ENCODE peak calls at places on chromosomes 13 and 19, in four cellular contexts. One of them, this sample, is unnamed.

GRCh38 chr19:55373993-55374757 is 2.5 kb upstream of the TMEM190 start:
- DNase-seq in dorsolateral prefrontal cortex: no peak
- DNase-seq in right atrium auricular region: no peak
- DNase-seq in endothelial cell: no peak
- DNase-seq in this sample: no peak

GRCh38 chr19:11944656-11945055 is 19.7 kb downstream of the ZNF700 start:
- DNase-seq in dorsolateral prefrontal cortex: no peak
- DNase-seq in right atrium auricular region: no peak
- DNase-seq in endothelial cell: no peak
- DNase-seq in this sample: no peak

GRCh38 chr13:23628250-23628649 is 58.0 kb downstream of the TNFRSF19 start:
- DNase-seq in dorsolateral prefrontal cortex: no peak
- DNase-seq in right atrium auricular region: no peak
- DNase-seq in endothelial cell: no peak
- DNase-seq in this sample: no peak

GRCh38 chr19:8877854-8878705 is 45.9 kb downstream of the MBD3L1 start:
- DNase-seq in dorsolateral prefrontal cortex: no peak
- DNase-seq in right atrium auricular region: no peak
- DNase-seq in endothelial cell: no peak
- DNase-seq in this sample: no peak

GRCh38 chr19:10334340-10335148 is 1.2 kb upstream of the RAVER1 start:
- DNase-seq in dorsolateral prefrontal cortex: peak; percentile 60
- DNase-seq in right atrium auricular region: peak; percentile 97
- DNase-seq in endothelial cell: peak; percentile 97
- DNase-seq in this sample: peak; percentile 67

GRCh38 chr13:112260108-112261055 is 115.8 kb upstream of the SPACA7 start:
- DNase-seq in dorsolateral prefrontal cortex: no peak
- DNase-seq in right atrium auricular region: peak; percentile 42
- DNase-seq in endothelial cell: no peak
- DNase-seq in this sample: no peak

GRCh38 chr13:29111446-29111845 is 291.3 kb downstream of the MTUS2 start:
- DNase-seq in dorsolateral prefrontal cortex: no peak
- DNase-seq in right atrium auricular region: no peak
- DNase-seq in endothelial cell: no peak
- DNase-seq in this sample: no peak

GRCh38 chr13:69108486-69108885 is 999.1 kb upstream of the ATXN8OS start:
- DNase-seq in dorsolateral prefrontal cortex: no peak
- DNase-seq in right atrium auricular region: no peak
- DNase-seq in endothelial cell: no peak
- DNase-seq in this sample: no peak

GRCh38 chr13:40181203-40181845 is 485.1 kb downstream of the FOXO1 start:
- DNase-seq in dorsolateral prefrontal cortex: no peak
- DNase-seq in right atrium auricular region: no peak
- DNase-seq in endothelial cell: no peak
- DNase-seq in this sample: no peak

GRCh38 chr13:50512602-50513527 is 330.6 kb downstream of the DLEU7 start:
- DNase-seq in dorsolateral prefrontal cortex: peak; percentile 66
- DNase-seq in right atrium auricular region: peak; percentile 79
- DNase-seq in endothelial cell: no peak
- DNase-seq in this sample: no peak

GRCh38 chr19:35165200-35166058 is 10.9 kb downstream of the FXYD5 start:
- DNase-seq in dorsolateral prefrontal cortex: no peak
- DNase-seq in right atrium auricular region: no peak
- DNase-seq in endothelial cell: no peak
- DNase-seq in this sample: no peak

GRCh38 chr13:39603424-39603947 is 493 bp upstream of the LHFPL6 start:
- DNase-seq in dorsolateral prefrontal cortex: no peak
- DNase-seq in right atrium auricular region: no peak
- DNase-seq in endothelial cell: peak; percentile 20
- DNase-seq in this sample: no peak

GRCh38 chr13:113305208-113305607 is 8.2 kb downstream of the LAMP1 start:
- DNase-seq in dorsolateral prefrontal cortex: no peak
- DNase-seq in right atrium auricular region: no peak
- DNase-seq in endothelial cell: no peak
- DNase-seq in this sample: no peak

DNA sequence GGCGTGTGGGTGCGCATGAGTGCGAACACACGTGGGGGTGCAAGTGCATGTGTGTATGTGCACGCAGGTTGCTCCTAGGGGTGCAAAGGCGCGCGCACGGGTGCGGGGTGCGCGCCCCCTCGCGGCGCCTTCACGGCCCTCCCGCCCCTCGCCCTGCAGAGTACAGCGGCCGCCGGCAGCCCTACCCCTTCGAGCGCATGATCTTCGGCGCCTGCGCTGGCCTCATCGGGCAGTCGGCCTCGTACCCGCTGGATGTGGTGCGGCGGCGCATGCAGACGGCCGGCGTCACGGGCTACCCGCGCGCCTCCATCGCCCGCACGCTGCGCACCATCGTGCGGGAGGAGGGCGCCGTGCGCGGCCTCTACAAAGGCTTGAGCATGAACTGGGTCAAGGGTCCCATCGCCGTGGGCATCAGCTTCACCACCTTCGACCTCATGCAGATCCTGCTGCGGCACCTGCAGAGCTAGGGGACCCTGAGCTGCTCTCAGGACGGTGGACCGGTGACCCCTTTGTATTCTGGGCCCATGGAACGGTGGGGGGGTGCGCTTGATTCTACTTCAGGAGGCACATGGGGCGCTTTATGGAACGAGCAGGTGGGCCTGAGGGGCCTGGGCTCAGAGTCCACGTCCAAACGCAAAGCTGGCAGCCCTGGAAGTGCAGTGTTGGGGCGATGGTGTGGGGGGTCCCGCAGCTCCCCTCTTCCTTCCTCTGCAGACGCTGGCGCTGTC is 27.7 kb downstream of the TMEM161A start:
- DNase-seq in dorsolateral prefrontal cortex: no peak
- DNase-seq in right atrium auricular region: no peak
- DNase-seq in endothelial cell: peak; percentile 19
- DNase-seq in this sample: no peak
- TF ChIP-seq CTCF in dorsolateral prefrontal cortex: no peak
- TF ChIP-seq CTCF in right atrium auricular region: peak; percentile 59
- TF ChIP-seq CTCF in endothelial cell: no peak
- TF ChIP-seq CTCF in this sample: no peak

GRCh38 chr19:15288146-15288963 is 44.0 kb downstream of the BRD4 start:
- DNase-seq in dorsolateral prefrontal cortex: peak; percentile 87
- DNase-seq in right atrium auricular region: no peak
- DNase-seq in endothelial cell: no peak
- DNase-seq in this sample: no peak
- TF ChIP-seq CTCF in dorsolateral prefrontal cortex: peak; percentile 18
- TF ChIP-seq CTCF in right atrium auricular region: no peak
- TF ChIP-seq CTCF in endothelial cell: no peak
- TF ChIP-seq CTCF in this sample: no peak

GRCh38 chr19:21362291-21362690 is 3.5 kb downstream of the ZNF738 start:
- DNase-seq in dorsolateral prefrontal cortex: no peak
- DNase-seq in right atrium auricular region: no peak
- DNase-seq in endothelial cell: no peak
- DNase-seq in this sample: no peak

GRCh38 chr19:21358768-21359451 is at the start of gene ZNF738:
- DNase-seq in dorsolateral prefrontal cortex: peak; percentile 96
- DNase-seq in right atrium auricular region: peak; percentile 97
- DNase-seq in endothelial cell: peak; percentile 86
- DNase-seq in this sample: peak; percentile 86
- TF ChIP-seq CTCF in dorsolateral prefrontal cortex: peak; percentile 13
- TF ChIP-seq CTCF in right atrium auricular region: no peak
- TF ChIP-seq CTCF in endothelial cell: no peak
- TF ChIP-seq CTCF in this sample: no peak

DNA sequence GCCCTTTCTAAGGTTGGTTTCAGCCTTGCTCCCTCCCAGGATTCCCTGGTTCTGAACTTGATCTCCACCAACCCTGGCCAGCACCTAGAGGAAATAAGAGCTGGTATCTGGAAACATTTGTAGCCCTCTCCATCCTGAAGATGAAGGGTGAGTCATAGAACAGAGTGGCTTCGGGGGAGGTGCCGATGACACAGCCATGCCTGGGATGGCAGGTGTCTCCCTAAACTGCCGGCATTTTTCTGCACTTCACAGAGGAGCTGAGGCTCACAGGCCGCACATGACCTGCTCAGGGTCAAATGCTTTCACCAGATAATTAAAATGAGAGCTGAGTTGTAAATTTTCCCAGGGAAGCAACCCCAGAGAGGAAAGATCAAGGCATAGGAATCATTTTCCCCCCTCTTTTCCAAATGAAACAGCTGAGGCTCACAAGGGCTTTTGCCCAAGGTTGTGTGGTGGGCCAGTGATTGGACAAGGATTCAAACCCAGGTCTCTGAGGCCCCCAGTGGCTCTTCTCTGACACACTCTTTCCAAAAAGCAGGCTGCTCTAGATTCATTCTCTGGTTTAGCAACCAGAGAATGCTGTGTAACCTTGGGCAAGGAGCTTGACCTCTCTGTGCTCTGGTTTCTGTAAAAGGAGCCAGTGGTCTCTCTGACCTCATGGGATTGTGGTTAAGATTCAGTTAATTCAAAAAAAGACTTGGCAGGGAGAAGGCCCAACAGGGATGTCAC is 1.2 kb upstream of the SLC25A42 start:
- DNase-seq in dorsolateral prefrontal cortex: no peak
- DNase-seq in right atrium auricular region: no peak
- DNase-seq in endothelial cell: no peak
- DNase-seq in this sample: no peak
- TF ChIP-seq CTCF in dorsolateral prefrontal cortex: no peak
- TF ChIP-seq CTCF in right atrium auricular region: no peak
- TF ChIP-seq CTCF in endothelial cell: no peak
- TF ChIP-seq CTCF in this sample: no peak

GRCh38 chr19:44705502-44706010 is 6.6 kb downstream of the CEACAM16 start:
- DNase-seq in dorsolateral prefrontal cortex: no peak
- DNase-seq in right atrium auricular region: no peak
- DNase-seq in endothelial cell: no peak
- DNase-seq in this sample: no peak

GRCh38 chr19:44708940-44709339 is 10.0 kb downstream of the CEACAM16 start:
- DNase-seq in dorsolateral prefrontal cortex: no peak
- DNase-seq in right atrium auricular region: no peak
- DNase-seq in endothelial cell: no peak
- DNase-seq in this sample: no peak

GRCh38 chr19:44704982-44705381 is 6.0 kb downstream of the CEACAM16 start:
- DNase-seq in dorsolateral prefrontal cortex: no peak
- DNase-seq in right atrium auricular region: no peak
- DNase-seq in endothelial cell: no peak
- DNase-seq in this sample: no peak

GRCh38 chr19:44707794-44708193 is 8.8 kb downstream of the CEACAM16 start:
- DNase-seq in dorsolateral prefrontal cortex: no peak
- DNase-seq in right atrium auricular region: no peak
- DNase-seq in endothelial cell: no peak
- DNase-seq in this sample: no peak

DNA sequence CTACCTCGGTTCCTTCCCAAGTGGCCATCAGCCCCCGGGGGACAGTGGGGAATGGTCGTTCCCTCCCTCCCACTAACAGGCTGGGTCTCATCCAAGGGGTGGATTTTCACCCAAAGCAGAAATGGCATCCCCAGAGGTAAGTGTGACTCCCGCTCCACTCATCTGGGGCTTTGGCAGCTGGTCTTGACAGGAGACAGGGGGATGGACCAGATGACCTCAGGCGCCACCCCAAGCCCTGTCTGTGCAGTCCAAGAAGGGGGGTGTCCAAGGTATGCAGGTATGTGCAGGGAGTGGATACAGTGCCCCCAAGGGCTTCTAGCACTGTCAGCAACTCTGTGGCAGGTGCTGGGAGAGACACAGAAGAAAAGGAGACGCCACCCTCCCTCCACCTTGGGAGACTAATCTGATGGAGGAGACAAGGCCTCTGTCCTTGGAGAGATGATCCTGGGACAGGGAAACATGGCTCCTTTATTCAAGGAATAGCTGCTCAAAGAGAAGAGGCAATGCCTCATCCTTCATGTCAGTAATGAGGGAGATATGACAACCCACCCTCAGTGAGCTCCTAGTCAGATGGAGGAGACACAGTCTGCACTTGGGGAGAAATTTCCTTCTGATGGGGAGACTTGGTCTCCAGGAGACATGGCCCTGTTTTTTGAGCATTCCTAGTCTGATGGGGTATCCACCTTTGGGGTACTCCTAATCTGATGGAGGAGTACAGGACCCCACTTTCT is 7.7 kb downstream of the CEACAM16 start:
- DNase-seq in dorsolateral prefrontal cortex: no peak
- DNase-seq in right atrium auricular region: no peak
- DNase-seq in endothelial cell: no peak
- DNase-seq in this sample: no peak
- TF ChIP-seq CTCF in dorsolateral prefrontal cortex: no peak
- TF ChIP-seq CTCF in right atrium auricular region: no peak
- TF ChIP-seq CTCF in endothelial cell: no peak
- TF ChIP-seq CTCF in this sample: no peak

DNA sequence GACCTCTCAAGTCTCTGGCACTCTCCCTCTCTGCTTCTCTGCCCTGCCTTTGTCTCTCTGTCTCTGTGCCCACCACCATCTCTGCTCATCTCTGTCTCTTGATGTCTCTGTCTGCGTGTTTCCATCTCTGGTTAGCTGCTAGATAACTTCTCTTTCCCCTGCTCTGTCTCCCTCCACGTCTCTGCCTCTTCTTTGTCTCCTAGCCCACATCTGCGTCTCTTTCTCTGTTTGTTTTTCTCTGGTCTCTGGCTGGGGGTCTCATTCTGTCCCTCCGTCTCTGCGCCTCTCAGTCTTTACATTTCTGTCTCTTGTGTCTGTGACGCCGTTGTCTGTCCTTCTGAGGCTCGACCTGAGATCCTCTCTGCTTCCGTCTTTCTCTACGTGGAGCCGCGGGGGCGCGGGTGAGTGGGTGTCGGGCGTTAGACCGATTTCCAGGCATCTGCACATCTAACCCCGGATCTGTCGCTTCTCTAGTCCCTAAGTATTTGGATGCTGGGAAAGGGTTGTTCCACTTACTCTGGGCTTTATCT is 386 bp downstream of the GIPR start:
- DNase-seq in dorsolateral prefrontal cortex: no peak
- DNase-seq in right atrium auricular region: no peak
- DNase-seq in endothelial cell: no peak
- DNase-seq in this sample: no peak
- TF ChIP-seq CTCF in dorsolateral prefrontal cortex: no peak
- TF ChIP-seq CTCF in right atrium auricular region: no peak
- TF ChIP-seq CTCF in endothelial cell: no peak
- TF ChIP-seq CTCF in this sample: no peak

DNA sequence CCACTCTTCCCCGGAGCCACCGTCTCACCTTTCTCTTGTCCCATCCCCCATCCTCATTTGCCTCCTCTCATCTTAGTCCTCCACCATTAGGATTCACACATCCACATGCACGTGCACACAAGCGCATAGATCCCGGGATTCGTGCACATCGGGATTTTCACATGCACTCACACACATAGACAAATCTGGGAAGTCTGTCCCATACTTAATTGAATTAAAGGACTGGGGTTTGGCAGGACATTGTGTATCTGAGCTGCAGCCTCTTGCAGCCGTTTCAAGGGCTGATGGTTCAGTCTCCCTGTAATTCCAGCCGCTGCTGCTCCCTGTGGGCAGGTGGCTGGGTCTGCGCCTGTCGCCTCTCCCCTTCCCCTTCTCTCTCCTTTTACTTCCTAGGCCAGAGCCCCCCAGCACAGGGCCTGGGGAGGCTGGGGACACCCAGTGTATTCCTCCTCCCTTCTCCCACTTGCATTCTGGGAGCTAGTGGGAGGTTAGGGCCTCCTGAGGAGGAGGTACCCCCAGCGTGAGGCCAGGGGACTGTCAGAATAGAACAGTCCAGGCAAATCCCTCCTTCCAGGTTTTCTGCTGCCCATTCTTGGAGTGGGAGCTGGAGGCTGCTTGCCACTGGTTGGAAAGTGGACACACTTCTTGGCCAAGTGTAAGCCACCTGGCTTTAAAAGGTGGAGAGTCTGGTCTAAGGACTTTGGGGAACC is 43.6 kb downstream of the LYL1 start:
- DNase-seq in dorsolateral prefrontal cortex: no peak
- DNase-seq in right atrium auricular region: no peak
- DNase-seq in endothelial cell: no peak
- DNase-seq in this sample: no peak
- TF ChIP-seq CTCF in dorsolateral prefrontal cortex: no peak
- TF ChIP-seq CTCF in right atrium auricular region: peak; percentile 35
- TF ChIP-seq CTCF in endothelial cell: no peak
- TF ChIP-seq CTCF in this sample: no peak

This sample was measured in D721Med.